ENCODE peak calls at places on chromosomes 5 and 9, in four cellular contexts. V is uterus, F is adrenal gland, O is kidney. I is an unnamed sample.

GRCh38 chr5:981466-981865 is 27.1 kb upstream of the NKD2 start:
- DNase-seq in V (no peak), O (no peak), F (no peak), I (no peak)

GRCh38 chr9:65458465-65458864 is 173.5 kb upstream of the FOXD4L5 start:
- DNase-seq in V (no peak), F (no peak), O (peak), I (no peak)

GRCh38 chr9:33161011-33161588 is 6.0 kb downstream of the B4GALT1 start:
- DNase-seq in O (peak), V (peak), F (peak), I (peak)

GRCh38 chr9:98558575-98558974 is 150.2 kb downstream of the GABBR2 start:
- DNase-seq in O (no peak), F (no peak), V (no peak), I (peak)

GRCh38 chr5:141969783-141970741 is 1.2 kb downstream of the RNF14 start:
- DNase-seq in F (peak), V (no peak), O (no peak), I (peak)

GRCh38 chr5:132180134-132180745 is 47.4 kb downstream of the P4HA2 start:
- DNase-seq in F (peak), V (no peak), O (no peak), I (peak)

GRCh38 chr5:120413706-120414105 is 50.4 kb upstream of the PRR16 start:
- DNase-seq in V (no peak), O (no peak), F (no peak), I (no peak)

GRCh38 chr5:60404171-60404570 is 295.8 kb downstream of the DEPDC1B start:
- DNase-seq in O (no peak), F (no peak), V (no peak), I (no peak)

GRCh38 chr5:143495823-143496275 is 92.4 kb upstream of the NR3C1 start:
- DNase-seq in V (peak), F (peak), O (no peak), I (no peak)

GRCh38 chr9:134062461-134063087 is 5.3 kb downstream of the BRD3 start:
- DNase-seq in V (no peak), O (peak), F (no peak), I (no peak)

GRCh38 chr5:133353741-133354140 is 258.6 kb downstream of the FSTL4 start:
- DNase-seq in O (no peak), F (no peak), V (no peak), I (no peak)

GRCh38 chr5:179218586-179219330 is 126.5 kb downstream of the ADAMTS2 start:
- DNase-seq in F (no peak), O (peak), V (no peak), I (no peak)

GRCh38 chr5:79705632-79706031 is 16.0 kb downstream of the CMYA5 start:
- DNase-seq in O (no peak), V (no peak), F (no peak), I (no peak)

GRCh38 chr5:179923422-179923821 is 15.7 kb upstream of the TBC1D9B start:
- DNase-seq in F (peak), V (no peak), O (no peak), I (peak)

GRCh38 chr5:132962429-132962928 is 955 bp downstream of the AFF4 start:
- DNase-seq in O (no peak), F (peak), V (peak), I (peak)

GRCh38 chr5:81370912-81371311 is 23.0 kb downstream of the ACOT12 start:
- DNase-seq in F (no peak), V (no peak), O (no peak), I (no peak)

GRCh38 chr9:20353931-20354652 is 268.2 kb downstream of the MLLT3 start:
- DNase-seq in F (no peak), O (no peak), V (no peak), I (peak)

GRCh38 chr5:147455321-147455720 is 54.5 kb downstream of the DPYSL3 start:
- DNase-seq in F (no peak), V (peak), O (no peak), I (peak)

GRCh38 chr9:33223696-33224095 is 16.3 kb upstream of the SPINK4 start:
- DNase-seq in O (no peak), F (no peak), V (no peak), I (peak)

GRCh38 chr5:174945853-174946252 is 221.5 kb downstream of the MSX2 start:
- DNase-seq in O (no peak), F (no peak), V (no peak), I (no peak)

GRCh38 chr9:104232781-104233341 is 138.8 kb downstream of the SMC2 start:
- DNase-seq in F (no peak), O (no peak), V (no peak), I (no peak)

GRCh38 chr5:43389679-43390329 is 22.4 kb downstream of the CCL28 start:
- DNase-seq in O (no peak), V (peak), F (peak), I (peak)

GRCh38 chr9:71349218-71349617 is 227.8 kb upstream of the TRPM3 start:
- DNase-seq in F (no peak), O (no peak), V (no peak), I (no peak)

GRCh38 chr9:115164511-115164974 is 46.6 kb upstream of the TNC start:
- DNase-seq in F (no peak), V (no peak), O (peak), I (no peak)

GRCh38 chr9:88076286-88077070 is 61.8 kb downstream of the SPATA31C2 start:
- DNase-seq in V (peak), O (peak), F (peak), I (no peak)

GRCh38 chr9:112750111-112750766 is at the start of gene SNX30:
- DNase-seq in O (peak), V (peak), F (peak), I (peak)

GRCh38 chr9:69204869-69205268 is 30.8 kb downstream of the TJP2 start:
- DNase-seq in O (no peak), V (no peak), F (peak), I (no peak)
- H3K4me3 ChIP-seq in O (no peak), V (no peak), F (peak), I (no peak)

GRCh38 chr5:151822141-151822540 is 50.4 kb downstream of the G3BP1 start:
- DNase-seq in O (no peak), V (no peak), F (no peak), I (no peak)

GRCh38 chr5:151819830-151820229 is 48.1 kb downstream of the G3BP1 start:
- DNase-seq in F (peak), V (no peak), O (no peak), I (no peak)

GRCh38 chr5:151829370-151829769 is 57.6 kb downstream of the G3BP1 start:
- DNase-seq in F (no peak), O (no peak), V (no peak), I (no peak)

GRCh38 chr5:151820903-151821302 is 49.1 kb downstream of the G3BP1 start:
- DNase-seq in V (no peak), O (no peak), F (no peak), I (no peak)

DNA sequence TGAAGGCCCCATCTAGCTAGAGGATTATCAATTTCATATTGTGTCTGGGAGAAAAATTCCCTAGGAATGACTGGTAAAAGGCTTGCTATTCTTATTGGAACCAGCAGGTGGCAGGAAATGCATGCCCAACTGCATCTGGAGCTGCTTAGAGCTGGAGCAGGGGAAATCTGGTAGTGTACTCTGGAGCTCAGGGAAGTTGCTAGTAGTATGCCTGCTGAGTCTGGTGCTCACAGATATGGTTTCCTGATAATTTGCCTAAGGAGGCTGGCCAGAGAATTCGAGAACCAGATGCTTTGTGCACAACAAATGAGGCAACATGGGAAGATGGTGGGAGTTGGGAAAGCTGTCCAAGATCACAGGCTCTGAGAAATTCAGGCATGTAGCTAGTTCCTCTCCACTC is 53.7 kb downstream of the G3BP1 start:
- DNase-seq in V (peak), O (no peak), F (peak), I (peak)
- TF ChIP-seq CTCF in V (peak), O (peak), F (peak), I (peak)

DNA sequence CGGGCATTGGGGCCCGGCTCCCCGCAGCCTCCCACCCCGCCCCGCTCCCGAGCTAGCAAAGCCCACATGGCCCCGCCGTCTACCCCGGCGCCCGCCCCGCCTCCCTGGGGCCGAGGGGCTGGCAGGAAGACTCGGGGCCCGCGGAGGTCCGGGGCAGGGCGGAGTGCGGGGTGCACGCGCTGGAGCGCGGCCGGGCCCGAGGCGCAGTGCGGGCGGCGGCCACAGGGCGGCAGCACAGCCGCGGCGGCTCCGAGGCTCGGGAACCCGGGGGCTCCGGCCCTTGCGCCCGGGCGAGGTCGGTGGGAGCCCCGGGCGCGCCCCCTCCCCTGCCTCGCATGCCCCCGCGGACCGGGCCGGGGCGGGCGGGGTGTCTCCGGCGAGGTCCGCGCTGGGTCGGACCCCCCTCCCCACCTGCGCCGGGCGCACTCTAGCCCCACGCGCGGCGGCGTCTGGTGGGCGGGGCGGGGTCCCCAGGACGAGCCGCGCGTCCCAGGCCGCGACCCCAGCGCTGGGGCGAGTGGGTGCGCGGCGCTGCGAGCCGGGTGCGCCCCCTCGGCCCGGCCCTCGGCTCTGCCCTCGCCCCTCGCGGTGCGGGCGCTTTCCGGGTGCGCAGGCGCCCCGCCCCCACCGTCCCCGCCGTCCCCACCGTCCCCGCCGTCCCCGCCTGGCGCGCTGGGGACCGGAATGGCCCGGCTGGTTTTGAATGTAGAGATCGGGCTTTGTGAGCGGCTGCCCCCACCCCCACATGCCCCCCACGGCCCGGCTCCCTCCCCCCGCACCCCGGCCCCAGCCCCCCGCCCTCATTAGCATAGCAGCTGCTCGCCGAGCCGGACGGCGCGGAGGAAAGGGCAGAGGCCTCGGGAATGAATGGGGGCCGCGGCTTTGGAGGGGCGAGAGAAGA is 6.5 kb downstream of the NRARP start:
- DNase-seq in O (peak), F (peak), V (no peak), I (peak)
- H3K4me3 ChIP-seq in O (no peak), F (peak), V (peak), I (no peak)

GRCh38 chr5:65832152-65832551 is 94.2 kb upstream of the ERBIN start:
- DNase-seq in O (no peak), V (no peak), F (no peak), I (no peak)

GRCh38 chr5:65830856-65831255 is 95.5 kb upstream of the ERBIN start:
- DNase-seq in F (no peak), O (no peak), V (no peak), I (no peak)

GRCh38 chr5:65832603-65833228 is 93.7 kb upstream of the ERBIN start:
- DNase-seq in V (no peak), O (no peak), F (no peak), I (no peak)

GRCh38 chr5:65833780-65834179 is 92.6 kb upstream of the ERBIN start:
- DNase-seq in V (no peak), O (no peak), F (no peak), I (no peak)

DNA sequence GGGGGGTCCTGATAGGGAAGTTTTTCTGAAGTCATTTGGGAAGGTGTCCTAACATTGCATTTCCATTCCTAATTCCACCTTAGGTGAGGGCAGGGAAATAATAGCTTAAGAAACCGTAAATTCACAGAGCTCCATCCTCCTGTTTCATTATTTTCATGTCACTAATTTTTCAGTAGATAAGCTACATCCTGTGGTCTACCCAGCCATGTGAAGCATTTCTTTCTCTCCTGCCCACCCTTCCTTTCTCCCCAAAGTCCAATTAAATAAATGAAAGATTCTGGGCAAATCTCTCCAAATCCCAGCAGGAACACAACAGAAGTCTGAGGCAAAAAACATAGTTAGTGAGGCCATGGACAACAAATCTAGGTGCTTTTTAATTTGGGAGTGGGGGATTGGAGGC is 95.1 kb upstream of the ERBIN start:
- DNase-seq in O (no peak), V (no peak), F (no peak), I (no peak)
- TF ChIP-seq CTCF in O (no peak), V (no peak), F (no peak), I (no peak)

I was measured in GM12865.